ENCODE peak calls at places on chromosomes 16 and 17, in nine cellular contexts. D is activated CD4-positive, alpha-beta T cell treated with anti-CD3 and anti-CD28 coated beads for 24 hours; N is NCI-H1048; A is T-helper 1 cell; M is GM04504; W is neuronal stem cell; T is CD4-positive, alpha-beta T cell; Z is nucleus accumbens; X is globus pallidus. G is an unnamed sample.

GRCh38 chr17:14268264-14268663 is 31.6 kb upstream of the CDRT15 start:
- DNase-seq in D (no peak), N (no peak), A (no peak), M (no peak), W (no peak), T (no peak), Z (no peak), X (no peak), G (no peak)

GRCh38 chr16:57797526-57798266 is 4.6 kb downstream of the KIFC3 start:
- DNase-seq in D (no peak), N (no peak), A (no peak), M (no peak), W (no peak), T (no peak), Z (no peak), X (no peak), G (no peak)

GRCh38 chr17:76050226-76051070 is 21.9 kb downstream of the SRP68 start:
- DNase-seq in D (no peak), N (no peak), A (no peak), M (no peak), W (no peak), T (no peak), Z (no peak), X (no peak), G (no peak)

GRCh38 chr16:77282345-77282744 is 83.1 kb downstream of the SYCE1L start:
- DNase-seq in D (no peak), N (no peak), A (no peak), M (no peak), W (no peak), T (no peak), Z (no peak), X (no peak), G (no peak)

GRCh38 chr16:20089246-20089965 is 15.7 kb upstream of the GPR139 start:
- DNase-seq in D (no peak), N (no peak), A (no peak), M (no peak), W (no peak), T (no peak), Z (no peak), X (no peak), G (no peak)

GRCh38 chr17:40958086-40958953 is 8.4 kb downstream of the KRT39 start:
- DNase-seq in D (no peak), N (no peak), A (no peak), M (no peak), W (no peak), T (no peak), Z (no peak), X (no peak), G (no peak)

GRCh38 chr17:27572665-27573064 is 58.3 kb upstream of the LGALS9 start:
- DNase-seq in D (peak; percentile 43), N (no peak), A (no peak), M (no peak), W (no peak), T (no peak), Z (no peak), X (no peak), G (no peak)

GRCh38 chr16:28283798-28284577 is 8.3 kb upstream of the SBK1 start:
- DNase-seq in D (no peak), N (no peak), A (no peak), M (no peak), W (no peak), T (no peak), Z (no peak), X (no peak), G (no peak)

GRCh38 chr16:86823895-86824671 is 245.7 kb downstream of the FOXL1 start:
- DNase-seq in D (no peak), N (no peak), A (no peak), M (no peak), W (no peak), T (no peak), Z (no peak), X (no peak), G (no peak)

GRCh38 chr17:31525801-31526549 is 134.5 kb downstream of the RAB11FIP4 start:
- DNase-seq in D (no peak), N (no peak), A (no peak), M (no peak), W (no peak), T (no peak), Z (no peak), X (no peak), G (no peak)

GRCh38 chr17:68541816-68542215 is 29.6 kb downstream of the PRKAR1A start:
- DNase-seq in D (no peak), N (no peak), A (no peak), M (no peak), W (no peak), T (no peak), Z (no peak), X (no peak), G (no peak)

GRCh38 chr16:9061358-9061813 is 30.1 kb upstream of the HAPSTR1 start:
- DNase-seq in D (no peak), N (no peak), A (no peak), M (no peak), W (no peak), T (no peak), Z (no peak), X (no peak), G (no peak)

GRCh38 chr16:11232852-11233726 is 22.9 kb downstream of the SOCS1 start:
- DNase-seq in D (peak; percentile 76), N (no peak), A (peak; percentile 63), M (no peak), W (no peak), T (peak; percentile 59), Z (no peak), X (no peak), G (peak; percentile 69)

GRCh38 chr16:55349867-55350266 is 25.9 kb downstream of the IRX6 start:
- DNase-seq in D (no peak), N (no peak), A (no peak), M (peak; percentile 17), W (no peak), T (no peak), Z (no peak), X (no peak), G (no peak)

GRCh38 chr16:4391635-4392381 is 20.2 kb downstream of the VASN start:
- DNase-seq in D (no peak), N (no peak), A (no peak), M (no peak), W (no peak), T (no peak), Z (no peak), X (no peak), G (peak; percentile 19)

GRCh38 chr17:77690271-77691161 is 268.0 kb upstream of the TNRC6C start:
- DNase-seq in D (no peak), N (no peak), A (no peak), M (no peak), W (no peak), T (peak; percentile 22), Z (no peak), X (no peak), G (no peak)

GRCh38 chr17:65027305-65027704 is 29.2 kb downstream of the GNA13 start:
- DNase-seq in D (peak; percentile 38), N (no peak), A (no peak), M (no peak), W (no peak), T (peak; percentile 21), Z (no peak), X (no peak), G (no peak)

GRCh38 chr16:23965137-23965733 is 129.5 kb downstream of the PRKCB start:
- DNase-seq in D (no peak), N (no peak), A (no peak), M (no peak), W (no peak), T (no peak), Z (no peak), X (no peak), G (no peak)

GRCh38 chr17:17729620-17730249 is 48.5 kb downstream of the RAI1 start:
- DNase-seq in D (no peak), N (no peak), A (no peak), M (no peak), W (no peak), T (peak; percentile 49), Z (no peak), X (no peak), G (peak; percentile 73)

GRCh38 chr17:50614471-50615051 is 20.1 kb upstream of the ABCC3 start:
- DNase-seq in D (no peak), N (no peak), A (no peak), M (no peak), W (no peak), T (no peak), Z (no peak), X (no peak), G (no peak)

GRCh38 chr17:751269-752001 is 629 bp downstream of the GEMIN4 start:
- DNase-seq in D (peak; percentile 15), N (no peak), A (peak; percentile 11), M (no peak), W (peak; percentile 29), T (peak; percentile 31), Z (no peak), X (no peak), G (peak; percentile 60)

GRCh38 chr17:41896726-41897125 is 22.0 kb downstream of the ACLY start:
- DNase-seq in D (no peak), N (no peak), A (no peak), M (no peak), W (no peak), T (no peak), Z (no peak), X (no peak), G (no peak)

GRCh38 chr17:72863511-72864175 is 228.8 kb downstream of the SLC39A11 start:
- DNase-seq in D (no peak), N (no peak), A (no peak), M (no peak), W (no peak), T (no peak), Z (no peak), X (no peak), G (no peak)

GRCh38 chr16:64152010-64152767 is 969.7 kb downstream of the CDH11 start:
- DNase-seq in D (no peak), N (no peak), A (no peak), M (peak; percentile 47), W (no peak), T (no peak), Z (no peak), X (no peak), G (no peak)

GRCh38 chr17:13981881-13982280 is 87.4 kb upstream of the COX10 start:
- DNase-seq in D (no peak), N (no peak), A (no peak), M (no peak), W (no peak), T (no peak), Z (no peak), X (no peak), G (no peak)

GRCh38 chr17:28033972-28034714 is 8.3 kb upstream of the NLK start:
- DNase-seq in D (no peak), N (no peak), A (no peak), M (peak; percentile 61), W (no peak), T (no peak), Z (no peak), X (no peak), G (no peak)

GRCh38 chr17:33475594-33475993 is 182.5 kb upstream of the ASIC2 start:
- DNase-seq in D (no peak), N (no peak), A (no peak), M (no peak), W (no peak), T (no peak), Z (no peak), X (no peak), G (no peak)

GRCh38 chr16:25841776-25842175 is 150.0 kb downstream of the HS3ST4 start:
- DNase-seq in D (no peak), N (no peak), A (no peak), M (no peak), W (no peak), T (no peak), Z (no peak), X (no peak), G (no peak)

GRCh38 chr17:20051624-20052023 is 42.5 kb downstream of the SPECC1 start:
- DNase-seq in D (no peak), N (no peak), A (no peak), M (no peak), W (no peak), T (no peak), Z (no peak), X (no peak), G (no peak)

GRCh38 chr17:35368086-35368824 is 5.2 kb downstream of the SLFN11 start:
- DNase-seq in D (no peak), N (no peak), A (no peak), M (no peak), W (no peak), T (no peak), Z (peak; percentile 10), X (peak; percentile 66), G (peak; percentile 50)

GRCh38 chr17:32596666-32597065 is 109.9 kb downstream of the CDK5R1 start:
- DNase-seq in D (no peak), N (no peak), A (no peak), M (no peak), W (no peak), T (no peak), Z (no peak), X (no peak), G (no peak)